ENCODE peak calls at places on chromosomes 3 and 15, in six cellular contexts. W, C, G, V, E and T are unnamed samples.
A peak's percentile ranks its signal among the peaks of the same experiment; 100 is the strongest.

GRCh38 chr3:126288314-126288713 is 68.9 kb downstream of the KLF15 start:
- DNase-seq in W (peak; percentile 77), C (peak; percentile 19), G (no peak), V (peak; percentile 73), E (peak; percentile 31), T (no peak)

GRCh38 chr15:26967719-26968269 is 3.2 kb upstream of the GABRG3 start:
- DNase-seq in W (no peak), C (no peak), G (no peak), V (no peak), E (no peak), T (no peak)

GRCh38 chr15:76073554-76073953 is 13.8 kb downstream of the TMEM266 start:
- DNase-seq in W (no peak), C (no peak), G (no peak), V (no peak), E (no peak), T (no peak)

GRCh38 chr3:126528800-126529541 is 5.0 kb downstream of the CHST13 start:
- DNase-seq in W (peak; percentile 62), C (no peak), G (peak; percentile 10), V (no peak), E (no peak), T (no peak)

GRCh38 chr3:47022540-47023161 is 43.2 kb downstream of the NBEAL2 start:
- DNase-seq in W (peak; percentile 66), C (no peak), G (no peak), V (peak; percentile 77), E (peak; percentile 71), T (no peak)

GRCh38 chr3:138027821-138028220 is 17.9 kb downstream of the CLDN18 start:
- DNase-seq in W (no peak), C (no peak), G (no peak), V (no peak), E (no peak), T (no peak)

GRCh38 chr15:29312387-29312786 is 42.8 kb upstream of the NSMCE3 start:
- DNase-seq in W (no peak), C (no peak), G (no peak), V (no peak), E (no peak), T (no peak)

GRCh38 chr3:194296448-194296831 is 54.7 kb downstream of the CPN2 start:
- DNase-seq in W (peak; percentile 68), C (no peak), G (peak; percentile 50), V (no peak), E (no peak), T (peak; percentile 72)

GRCh38 chr15:27743078-27743477 is 356.0 kb downstream of the OCA2 start:
- DNase-seq in W (no peak), C (no peak), G (no peak), V (no peak), E (no peak), T (no peak)

GRCh38 chr3:117788086-117788485 is 1078.5 kb downstream of the TUSC7 start:
- DNase-seq in W (no peak), C (peak; percentile 36), G (no peak), V (peak; percentile 52), E (no peak), T (no peak)

GRCh38 chr15:69367231-69367630 is 46.9 kb upstream of the KIF23 start:
- DNase-seq in W (no peak), C (no peak), G (no peak), V (no peak), E (no peak), T (no peak)

GRCh38 chr3:65855370-65856100 is 183.2 kb downstream of the MAGI1 start:
- DNase-seq in W (no peak), C (no peak), G (no peak), V (no peak), E (no peak), T (no peak)

GRCh38 chr3:24586920-24587319 is 92.3 kb upstream of the THRB start:
- DNase-seq in W (no peak), C (no peak), G (no peak), V (no peak), E (no peak), T (no peak)

GRCh38 chr3:15315003-15315402 is 17.4 kb downstream of the SH3BP5 start:
- DNase-seq in W (peak; percentile 58), C (no peak), G (no peak), V (no peak), E (no peak), T (no peak)

GRCh38 chr3:184314700-184315505 is 497 bp downstream of the EIF4G1 start:
- DNase-seq in W (peak; percentile 94), C (peak; percentile 79), G (no peak), V (peak; percentile 83), E (peak; percentile 87), T (peak; percentile 88)

GRCh38 chr15:42048080-42048820 is 27.4 kb upstream of the PLA2G4E start:
- DNase-seq in W (no peak), C (no peak), G (no peak), V (no peak), E (no peak), T (no peak)
- TF ChIP-seq EP300 in W (no peak), C (no peak), G (no peak), V (no peak), E (no peak), T (no peak)

DNA sequence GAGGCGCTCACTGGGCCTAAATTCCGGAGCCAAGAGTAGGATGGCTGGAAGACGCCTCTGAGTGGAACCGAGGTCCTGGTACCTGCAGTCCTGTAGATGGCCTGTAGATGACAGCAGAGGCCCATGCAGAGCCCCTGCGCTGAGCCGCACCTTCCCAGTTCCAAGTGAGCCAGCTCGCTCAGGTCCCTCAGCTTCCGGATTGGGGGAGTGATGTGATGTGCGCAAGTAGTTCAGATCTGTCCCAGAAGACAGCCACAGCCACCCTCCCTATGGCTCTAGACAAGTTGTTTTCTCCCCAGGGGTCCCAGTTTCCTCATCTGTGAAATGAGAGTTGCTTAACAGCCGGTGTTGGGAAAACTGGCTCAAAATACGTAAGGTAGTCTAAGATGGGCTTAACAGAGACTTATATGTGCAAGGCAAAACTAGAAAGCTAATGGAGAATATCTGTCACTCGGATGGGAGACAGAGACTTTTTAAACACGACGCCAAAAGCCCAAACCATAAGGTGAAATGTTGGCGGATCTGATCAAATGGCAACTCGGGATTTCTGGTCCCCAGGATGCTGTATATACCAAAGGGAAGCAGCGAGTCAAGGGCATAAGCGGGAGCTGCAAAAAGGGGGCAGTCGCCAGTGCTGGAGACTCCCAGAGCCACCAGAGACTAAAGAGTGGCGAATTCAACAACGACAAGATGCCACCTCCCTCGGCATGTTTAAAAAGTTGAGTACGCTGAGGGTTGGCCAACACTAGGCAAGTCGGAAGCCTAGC is 765 bp upstream of the MAPKAPK3 start:
- DNase-seq in W (peak; percentile 94), C (peak; percentile 80), G (peak; percentile 92), V (peak; percentile 90), E (peak; percentile 92), T (peak; percentile 86)
- H3K27ac ChIP-seq in W (peak overlapping the region; percentile 91), C (peak overlapping the region; percentile 93), G (no peak overlapping the region), V (peak overlapping the region; percentile 89), E (peak overlapping the region; percentile 90), T (peak overlapping the region; percentile 85)

GRCh38 chr15:70478251-70478990 is 284.9 kb downstream of the UACA start:
- DNase-seq in W (no peak), C (no peak), G (no peak), V (no peak), E (peak; percentile 56), T (no peak)
- H3K4me1 ChIP-seq in W (peaks cover 7% of the 10 kb centered on the region), C (peaks cover 18% of the 10 kb centered on the region), G (peaks cover 39% of the 10 kb centered on the region), V (peaks cover 62% of the 10 kb centered on the region), E (peaks cover 19% of the 10 kb centered on the region), T (peaks cover under 1% of the 10 kb centered on the region)

DNA sequence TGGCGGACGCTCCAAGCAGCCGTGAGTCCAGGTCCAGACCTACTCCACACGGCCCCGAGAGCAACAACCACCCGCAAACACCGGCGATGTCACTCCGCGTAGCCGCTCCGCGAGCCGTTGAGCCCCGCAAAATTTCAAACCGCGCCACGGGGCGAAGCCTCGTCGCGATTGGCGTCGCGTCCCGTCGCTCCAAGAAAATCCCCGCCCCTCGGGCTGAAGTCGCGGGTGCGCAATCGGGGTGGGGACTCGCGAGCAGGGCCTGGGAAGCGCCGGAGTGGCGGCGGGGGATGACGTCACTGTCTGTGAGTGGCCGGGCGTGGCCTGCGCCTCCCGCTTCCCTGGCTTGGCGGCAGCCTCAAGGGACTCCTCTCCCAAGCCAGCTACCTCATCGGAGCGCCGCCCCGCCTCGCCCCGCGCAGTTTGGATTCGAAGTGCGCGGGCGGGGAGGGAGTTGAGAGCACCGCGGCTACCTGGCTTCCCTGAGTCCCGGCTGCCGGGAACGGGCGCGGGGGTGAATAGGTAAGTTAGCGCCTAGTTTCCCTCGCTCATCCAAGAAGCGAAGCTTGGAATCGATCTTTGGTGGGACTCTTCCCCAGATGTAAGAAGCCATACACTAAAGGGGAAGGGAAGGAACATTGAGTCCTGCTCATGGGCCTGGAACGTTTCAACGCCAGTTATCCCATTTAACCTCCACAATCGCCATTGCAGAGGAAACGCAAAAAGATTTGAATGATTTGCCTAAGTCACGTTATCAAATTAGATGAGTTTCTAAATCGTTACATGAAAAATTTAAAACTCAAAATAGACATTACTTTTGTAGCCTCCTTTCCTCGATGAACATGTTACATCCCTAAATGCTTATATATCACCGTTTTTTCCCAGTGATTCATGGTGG is at the start of gene PRC1:
- DNase-seq in W (peak; percentile 99), C (peak; percentile 93), G (peak; percentile 99), V (peak; percentile 99), E (peak; percentile 99), T (peak; percentile 98)
- TF ChIP-seq EP300 in W (no peak), C (peak; percentile 95), G (no peak), V (no peak), E (peak; percentile 1), T (no peak)

GRCh38 chr3:45056608-45057301 is 30.7 kb downstream of the CLEC3B start:
- DNase-seq in W (no peak), C (no peak), G (no peak), V (no peak), E (no peak), T (no peak)
- H3K27ac ChIP-seq in W (peak overlapping the region; percentile 71), C (peak overlapping the region; percentile 55), G (peak overlapping the region; percentile 34), V (peak overlapping the region; percentile 35), E (peak overlapping the region; percentile 46), T (no peak overlapping the region)

DNA sequence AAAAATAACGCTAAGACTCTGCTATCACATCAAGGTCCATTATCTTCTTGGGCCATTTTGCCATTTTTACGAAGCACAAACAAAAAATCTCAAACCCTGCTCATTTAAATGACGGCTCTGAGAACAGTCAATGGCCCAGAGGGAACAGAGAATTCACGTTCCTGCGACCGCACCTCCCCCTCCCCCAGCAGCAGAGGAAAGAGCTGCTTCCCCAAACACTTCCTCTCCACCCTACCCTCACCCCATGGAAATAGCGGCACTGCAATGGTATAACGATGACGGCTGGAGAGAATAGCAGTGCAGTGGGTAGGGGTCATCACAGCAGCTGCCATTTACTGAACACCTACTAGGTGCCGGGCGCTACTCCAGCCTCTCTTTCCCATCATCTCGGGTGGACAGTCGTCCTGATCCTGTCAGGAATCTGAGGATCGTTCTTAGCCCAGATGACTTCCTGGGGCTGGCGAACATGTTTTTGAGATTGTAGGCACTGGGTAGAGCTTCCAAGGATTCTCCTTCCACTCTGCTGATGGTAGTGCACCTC is 113.3 kb downstream of the IQSEC1 start:
- DNase-seq in W (no peak), C (no peak), G (no peak), V (no peak), E (peak; percentile 25), T (no peak)
- H3K4me1 ChIP-seq in W (peaks cover 95% of the 10 kb centered on the region), C (peaks cover 65% of the 10 kb centered on the region), G (peaks cover 9% of the 10 kb centered on the region), V (peaks cover 100% of the 10 kb centered on the region), E (peaks cover 78% of the 10 kb centered on the region), T (peaks cover 61% of the 10 kb centered on the region)